ENCODE peak calls at places on chromosomes 7 and 10, in four cellular contexts. O is endothelial cell; V is heart right ventricle; Y is stimulated activated CD8-positive, alpha-beta memory T cell treated with anti-CD3 and anti-CD28 coated beads, Interleukin-2, amount 100 ng/mL, for 1 hour. W is an unnamed sample.

GRCh38 chr7:74443591-74444365 is 9.9 kb upstream of the GTF2IRD1 start:
- DNase-seq in O (no peak), V (no peak), Y (no peak), W (no peak)

GRCh38 chr10:49207936-49208482 is 19.8 kb upstream of the TMEM273 start:
- DNase-seq in O (no peak), V (no peak), Y (no peak), W (no peak)

GRCh38 chr7:711093-711966 is 15.2 kb upstream of the DNAAF5 start:
- DNase-seq in O (no peak), V (no peak), Y (no peak), W (no peak)

GRCh38 chr7:31104361-31105255 is 52.5 kb downstream of the ADCYAP1R1 start:
- DNase-seq in O (no peak), V (no peak), Y (no peak), W (no peak)

GRCh38 chr10:69721690-69722310 is 79.9 kb upstream of the COL13A1 start:
- DNase-seq in O (peak; percentile 72), V (peak; percentile 88), Y (no peak), W (no peak)

GRCh38 chr10:21935439-21936023 is 68.0 kb downstream of the DNAJC1 start:
- DNase-seq in O (no peak), V (no peak), Y (no peak), W (no peak)

GRCh38 chr10:77158666-77159065 is 478.9 kb downstream of the KCNMA1 start:
- DNase-seq in O (no peak), V (no peak), Y (no peak), W (no peak)

GRCh38 chr7:27237735-27238334 is 4.8 kb upstream of the EVX1 start:
- DNase-seq in O (no peak), V (no peak), Y (no peak), W (no peak)

GRCh38 chr10:78754269-78755074 is 314.3 kb upstream of the ZMIZ1 start:
- DNase-seq in O (no peak), V (no peak), Y (no peak), W (no peak)

GRCh38 chr10:110429301-110429700 is 68.4 kb upstream of the DUSP5 start:
- DNase-seq in O (no peak), V (no peak), Y (no peak), W (no peak)

W was measured in esophagus squamous epithelium.